ENCODE peak calls at places on chromosomes 6 and 20, in seven cellular contexts. One of them, this sample, is unnamed.
A peak's percentile ranks its signal among the peaks of the same experiment; 100 is the strongest.

GRCh38 chr6:90374201-90374600 is 77.6 kb upstream of the BACH2 start:
- DNase-seq in PC-9: no peak
- DNase-seq in aorta: no peak
- DNase-seq in vagina: no peak
- DNase-seq in uterus: no peak
- DNase-seq in stomach: no peak
- DNase-seq in AG04450: no peak
- DNase-seq in this sample: no peak

GRCh38 chr6:130057495-130057894 is 39.1 kb downstream of the L3MBTL3 start:
- DNase-seq in PC-9: no peak
- DNase-seq in aorta: no peak
- DNase-seq in vagina: no peak
- DNase-seq in uterus: no peak
- DNase-seq in stomach: no peak
- DNase-seq in AG04450: no peak
- DNase-seq in this sample: no peak

GRCh38 chr6:150418825-150419594 is 50.2 kb downstream of the IYD start:
- DNase-seq in PC-9: no peak
- DNase-seq in aorta: peak; percentile 78
- DNase-seq in vagina: no peak
- DNase-seq in uterus: peak; percentile 68
- DNase-seq in stomach: peak; percentile 71
- DNase-seq in AG04450: no peak
- DNase-seq in this sample: peak; percentile 85

GRCh38 chr6:138099832-138100231 is 7.4 kb downstream of the PERP start:
- DNase-seq in PC-9: peak; percentile 94
- DNase-seq in aorta: no peak
- DNase-seq in vagina: no peak
- DNase-seq in uterus: no peak
- DNase-seq in stomach: no peak
- DNase-seq in AG04450: peak; percentile 20
- DNase-seq in this sample: no peak

GRCh38 chr6:18395851-18396187 is 8.7 kb downstream of the RNF144B start:
- DNase-seq in PC-9: peak; percentile 55
- DNase-seq in aorta: no peak
- DNase-seq in vagina: no peak
- DNase-seq in uterus: no peak
- DNase-seq in stomach: no peak
- DNase-seq in AG04450: no peak
- DNase-seq in this sample: no peak

GRCh38 chr6:161151660-161152526 is 122.0 kb downstream of the AGPAT4 start:
- DNase-seq in PC-9: no peak
- DNase-seq in aorta: no peak
- DNase-seq in vagina: no peak
- DNase-seq in uterus: no peak
- DNase-seq in stomach: no peak
- DNase-seq in AG04450: no peak
- DNase-seq in this sample: no peak

GRCh38 chr6:2632368-2632767 is 118.4 kb downstream of the MYLK4 start:
- DNase-seq in PC-9: no peak
- DNase-seq in aorta: peak; percentile 75
- DNase-seq in vagina: no peak
- DNase-seq in uterus: no peak
- DNase-seq in stomach: no peak
- DNase-seq in AG04450: no peak
- DNase-seq in this sample: no peak

GRCh38 chr6:111586554-111586953 is 19.1 kb downstream of the TRAF3IP2 start:
- DNase-seq in PC-9: no peak
- DNase-seq in aorta: no peak
- DNase-seq in vagina: no peak
- DNase-seq in uterus: no peak
- DNase-seq in stomach: no peak
- DNase-seq in AG04450: no peak
- DNase-seq in this sample: no peak

GRCh38 chr20:39627765-39628164 is 665.6 kb downstream of the DHX35 start:
- DNase-seq in PC-9: peak; percentile 3
- DNase-seq in aorta: no peak
- DNase-seq in vagina: no peak
- DNase-seq in uterus: no peak
- DNase-seq in stomach: no peak
- DNase-seq in AG04450: no peak
- DNase-seq in this sample: no peak

GRCh38 chr6:56642366-56643261 is at the start of gene DST:
- DNase-seq in PC-9: peak; percentile 51
- DNase-seq in aorta: no peak
- DNase-seq in vagina: no peak
- DNase-seq in uterus: no peak
- DNase-seq in stomach: no peak
- DNase-seq in AG04450: peak; percentile 83
- DNase-seq in this sample: no peak

GRCh38 chr6:154408906-154409500 is 52.4 kb upstream of the IPCEF1 start:
- DNase-seq in PC-9: no peak
- DNase-seq in aorta: no peak
- DNase-seq in vagina: no peak
- DNase-seq in uterus: no peak
- DNase-seq in stomach: no peak
- DNase-seq in AG04450: no peak
- DNase-seq in this sample: no peak

GRCh38 chr6:134405386-134406087 is 87.6 kb upstream of the SGK1 start:
- DNase-seq in PC-9: no peak
- DNase-seq in aorta: no peak
- DNase-seq in vagina: no peak
- DNase-seq in uterus: no peak
- DNase-seq in stomach: no peak
- DNase-seq in AG04450: no peak
- DNase-seq in this sample: no peak

GRCh38 chr6:134398453-134398852 is 80.5 kb upstream of the SGK1 start:
- DNase-seq in PC-9: no peak
- DNase-seq in aorta: peak; percentile 65
- DNase-seq in vagina: no peak
- DNase-seq in uterus: no peak
- DNase-seq in stomach: no peak
- DNase-seq in AG04450: no peak
- DNase-seq in this sample: no peak

GRCh38 chr6:134397674-134398073 is 79.8 kb upstream of the SGK1 start:
- DNase-seq in PC-9: no peak
- DNase-seq in aorta: no peak
- DNase-seq in vagina: no peak
- DNase-seq in uterus: no peak
- DNase-seq in stomach: no peak
- DNase-seq in AG04450: no peak
- DNase-seq in this sample: no peak

GRCh38 chr6:134400941-134401340 is 83.0 kb upstream of the SGK1 start:
- DNase-seq in PC-9: peak; percentile 92
- DNase-seq in aorta: no peak
- DNase-seq in vagina: no peak
- DNase-seq in uterus: no peak
- DNase-seq in stomach: no peak
- DNase-seq in AG04450: no peak
- DNase-seq in this sample: no peak

GRCh38 chr6:134402372-134402984 is 84.6 kb upstream of the SGK1 start:
- DNase-seq in PC-9: no peak
- DNase-seq in aorta: no peak
- DNase-seq in vagina: no peak
- DNase-seq in uterus: no peak
- DNase-seq in stomach: no peak
- DNase-seq in AG04450: no peak
- DNase-seq in this sample: no peak
- H3K27ac ChIP-seq in PC-9: no peak overlapping the region
- H3K27ac ChIP-seq in aorta: no peak overlapping the region
- H3K27ac ChIP-seq in vagina: no peak overlapping the region
- H3K27ac ChIP-seq in uterus: no peak overlapping the region
- H3K27ac ChIP-seq in stomach: no peak overlapping the region
- H3K27ac ChIP-seq in AG04450: no peak overlapping the region
- H3K27ac ChIP-seq in this sample: no peak overlapping the region

GRCh38 chr6:183668-184067 is 108.6 kb upstream of the DUSP22 start:
- DNase-seq in PC-9: no peak
- DNase-seq in aorta: no peak
- DNase-seq in vagina: no peak
- DNase-seq in uterus: no peak
- DNase-seq in stomach: no peak
- DNase-seq in AG04450: no peak
- DNase-seq in this sample: no peak

GRCh38 chr6:181049-181654 is 111.1 kb upstream of the DUSP22 start:
- DNase-seq in PC-9: no peak
- DNase-seq in aorta: no peak
- DNase-seq in vagina: no peak
- DNase-seq in uterus: no peak
- DNase-seq in stomach: no peak
- DNase-seq in AG04450: no peak
- DNase-seq in this sample: no peak

GRCh38 chr6:178119-178518 is 114.2 kb upstream of the DUSP22 start:
- DNase-seq in PC-9: no peak
- DNase-seq in aorta: no peak
- DNase-seq in vagina: no peak
- DNase-seq in uterus: no peak
- DNase-seq in stomach: no peak
- DNase-seq in AG04450: no peak
- DNase-seq in this sample: no peak

GRCh38 chr6:179340-179950 is 112.8 kb upstream of the DUSP22 start:
- DNase-seq in PC-9: no peak
- DNase-seq in aorta: no peak
- DNase-seq in vagina: no peak
- DNase-seq in uterus: no peak
- DNase-seq in stomach: no peak
- DNase-seq in AG04450: no peak
- DNase-seq in this sample: no peak

GRCh38 chr6:180295-180694 is 112.0 kb upstream of the DUSP22 start:
- DNase-seq in PC-9: no peak
- DNase-seq in aorta: no peak
- DNase-seq in vagina: no peak
- DNase-seq in uterus: no peak
- DNase-seq in stomach: no peak
- DNase-seq in AG04450: no peak
- DNase-seq in this sample: no peak
- H3K27ac ChIP-seq in PC-9: no peak overlapping the region
- H3K27ac ChIP-seq in aorta: no peak overlapping the region
- H3K27ac ChIP-seq in vagina: no peak overlapping the region
- H3K27ac ChIP-seq in uterus: no peak overlapping the region
- H3K27ac ChIP-seq in stomach: no peak overlapping the region
- H3K27ac ChIP-seq in AG04450: no peak overlapping the region
- H3K27ac ChIP-seq in this sample: no peak overlapping the region

DNA sequence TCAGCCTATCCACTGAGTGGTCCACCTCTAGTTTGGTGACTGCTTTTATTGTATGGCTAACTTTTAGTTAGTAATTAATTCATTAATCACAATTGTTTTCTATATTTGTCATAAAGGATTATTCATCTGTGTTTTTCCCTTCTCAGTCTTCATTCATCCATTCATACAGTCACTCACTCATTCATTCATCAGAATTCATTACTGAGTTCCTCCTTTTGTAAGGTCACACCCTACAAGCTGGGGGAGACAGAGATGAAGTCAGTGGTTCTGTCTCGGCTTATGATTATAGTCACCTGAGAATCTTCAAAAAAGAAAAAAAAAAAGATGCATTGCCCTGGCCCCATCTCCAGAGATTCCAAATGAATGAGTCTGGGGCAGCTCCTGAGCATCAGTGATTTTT is 257.1 kb downstream of the ADGB start:
- DNase-seq in PC-9: no peak
- DNase-seq in aorta: no peak
- DNase-seq in vagina: no peak
- DNase-seq in uterus: no peak
- DNase-seq in stomach: no peak
- DNase-seq in AG04450: no peak
- DNase-seq in this sample: no peak
- H3K27ac ChIP-seq in PC-9: no peak overlapping the region
- H3K27ac ChIP-seq in aorta: no peak overlapping the region
- H3K27ac ChIP-seq in vagina: no peak overlapping the region
- H3K27ac ChIP-seq in uterus: no peak overlapping the region
- H3K27ac ChIP-seq in stomach: no peak overlapping the region
- H3K27ac ChIP-seq in AG04450: no peak overlapping the region
- H3K27ac ChIP-seq in this sample: no peak overlapping the region

GRCh38 chr6:79598012-79598411 is 33.1 kb upstream of the SH3BGRL2 start:
- DNase-seq in PC-9: no peak
- DNase-seq in aorta: no peak
- DNase-seq in vagina: no peak
- DNase-seq in uterus: no peak
- DNase-seq in stomach: no peak
- DNase-seq in AG04450: no peak
- DNase-seq in this sample: no peak

GRCh38 chr6:79597155-79597554 is 34.0 kb upstream of the SH3BGRL2 start:
- DNase-seq in PC-9: no peak
- DNase-seq in aorta: no peak
- DNase-seq in vagina: no peak
- DNase-seq in uterus: no peak
- DNase-seq in stomach: no peak
- DNase-seq in AG04450: no peak
- DNase-seq in this sample: no peak

GRCh38 chr6:79601020-79601609 is 30.0 kb upstream of the SH3BGRL2 start:
- DNase-seq in PC-9: peak; percentile 81
- DNase-seq in aorta: no peak
- DNase-seq in vagina: no peak
- DNase-seq in uterus: no peak
- DNase-seq in stomach: no peak
- DNase-seq in AG04450: peak; percentile 44
- DNase-seq in this sample: no peak

GRCh38 chr6:79600313-79601019 is 30.7 kb upstream of the SH3BGRL2 start:
- DNase-seq in PC-9: no peak
- DNase-seq in aorta: no peak
- DNase-seq in vagina: no peak
- DNase-seq in uterus: no peak
- DNase-seq in stomach: no peak
- DNase-seq in AG04450: no peak
- DNase-seq in this sample: no peak

GRCh38 chr6:79599725-79600259 is 31.3 kb upstream of the SH3BGRL2 start:
- DNase-seq in PC-9: no peak
- DNase-seq in aorta: no peak
- DNase-seq in vagina: no peak
- DNase-seq in uterus: no peak
- DNase-seq in stomach: no peak
- DNase-seq in AG04450: no peak
- DNase-seq in this sample: no peak
- H3K27ac ChIP-seq in PC-9: no peak overlapping the region
- H3K27ac ChIP-seq in aorta: no peak overlapping the region
- H3K27ac ChIP-seq in vagina: no peak overlapping the region
- H3K27ac ChIP-seq in uterus: no peak overlapping the region
- H3K27ac ChIP-seq in stomach: peak overlapping the region; percentile 65
- H3K27ac ChIP-seq in AG04450: no peak overlapping the region
- H3K27ac ChIP-seq in this sample: no peak overlapping the region